ENCODE peak calls at places on chromosomes 3 and 15, in five cellular contexts. G is mucosa of descending colon, D is right lobe of liver, P is RWPE2, H is sigmoid colon. U is an unnamed sample. For H3K4me1, the result is how much of the 10 kb centered on the place peaks cover.

GRCh38 chr3:127697531-127698240 is 24.9 kb downstream of the ABTB1 start:
- DNase-seq in G (peak), H (peak), D (peak), P (no peak), U (peak)

GRCh38 chr3:14485981-14486380 is 54.2 kb downstream of the GRIP2 start:
- DNase-seq in P (no peak), G (peak), H (no peak), D (no peak), U (no peak)

GRCh38 chr3:81459733-81460132 is 301.7 kb downstream of the GBE1 start:
- DNase-seq in P (no peak), D (no peak), G (no peak), H (no peak), U (no peak)

GRCh38 chr3:118987466-118987865 is 47.2 kb downstream of the IGSF11 start:
- DNase-seq in G (peak), P (no peak), H (peak), D (no peak), U (peak)

GRCh38 chr15:68620721-68621528 is 42.1 kb downstream of the CORO2B start:
- DNase-seq in H (peak), P (no peak), D (peak), G (peak), U (peak)

GRCh38 chr3:118548434-118548833 is 486.2 kb downstream of the IGSF11 start:
- DNase-seq in G (no peak), D (no peak), P (no peak), H (no peak), U (no peak)

GRCh38 chr3:171286580-171287249 is 173.5 kb downstream of the TNIK start:
- DNase-seq in P (no peak), G (no peak), D (no peak), H (no peak), U (no peak)

GRCh38 chr3:32443471-32443870 is 51.8 kb downstream of the CMTM7 start:
- DNase-seq in H (no peak), P (no peak), G (no peak), D (no peak), U (no peak)

GRCh38 chr3:21750291-21750690 is 719 bp downstream of the ZNF385D start:
- DNase-seq in H (no peak), G (no peak), D (no peak), P (no peak), U (no peak)

GRCh38 chr15:98292442-98293240 is 332.1 kb downstream of the ARRDC4 start:
- DNase-seq in P (no peak), G (peak), D (peak), H (peak), U (peak)

GRCh38 chr3:99545941-99546580 is 92.3 kb upstream of the COL8A1 start:
- DNase-seq in P (no peak), H (no peak), G (no peak), D (no peak), U (no peak)

GRCh38 chr15:74641151-74641550 is 25.5 kb downstream of the CLK3 start:
- DNase-seq in D (no peak), H (no peak), P (no peak), G (no peak), U (no peak)

GRCh38 chr15:22936577-22937472 is 43.3 kb downstream of the CYFIP1 start:
- DNase-seq in D (no peak), G (no peak), P (no peak), H (no peak), U (no peak)

GRCh38 chr15:31598620-31599019 is 272.0 kb downstream of the KLF13 start:
- DNase-seq in P (peak), G (peak), D (no peak), H (no peak), U (peak)

GRCh38 chr3:141629950-141630349 is 108.1 kb upstream of the RNF7 start:
- DNase-seq in H (no peak), P (no peak), D (no peak), G (no peak), U (no peak)

GRCh38 chr15:55194246-55194645 is 2.5 kb downstream of the RSL24D1 start:
- DNase-seq in P (no peak), G (no peak), H (no peak), D (no peak), U (no peak)
- H3K4me3 ChIP-seq in P (no peak), G (no peak), H (no peak), D (no peak), U (no peak)

DNA sequence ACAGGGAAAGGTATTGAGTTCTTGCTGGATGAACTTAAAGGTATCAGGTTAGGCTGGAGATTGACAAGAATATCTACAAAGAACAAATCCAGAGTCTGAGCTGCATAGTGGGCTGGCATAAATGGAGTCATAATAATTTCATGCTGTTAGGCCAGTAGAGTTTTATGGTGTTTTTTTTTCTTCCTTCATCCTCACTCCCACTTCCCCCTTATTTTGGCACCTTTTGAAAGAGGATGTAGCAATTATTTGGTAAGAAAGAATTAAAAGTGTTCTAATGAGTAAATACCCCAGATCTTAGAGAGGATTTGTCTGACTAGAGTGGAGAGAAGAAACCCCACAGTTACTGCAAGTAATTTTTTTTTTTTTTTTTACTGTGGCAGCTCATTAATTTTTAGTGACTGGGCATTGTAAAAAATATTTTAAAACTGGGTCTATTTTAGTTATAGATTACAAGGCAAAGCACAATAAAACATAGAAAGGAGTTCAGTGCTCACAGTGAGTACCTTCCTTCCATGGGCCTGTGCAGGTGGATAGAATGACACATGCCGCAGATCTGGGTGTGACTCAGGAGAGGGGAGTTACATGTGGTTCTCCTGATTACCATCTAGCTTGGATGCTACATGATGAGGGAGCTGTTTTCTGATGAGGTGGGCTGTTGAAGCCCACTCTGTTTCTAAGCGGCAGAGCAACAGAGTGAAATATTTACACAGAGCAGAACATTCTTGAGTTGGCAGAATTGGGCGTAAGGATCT is 5.2 kb downstream of the EDEM1 start:
- DNase-seq in D (no peak), H (no peak), G (no peak), P (no peak), U (no peak)
- H3K4me1 ChIP-seq in D (under half), H (under half), G (under half), P (half or more), U (under half)

DNA sequence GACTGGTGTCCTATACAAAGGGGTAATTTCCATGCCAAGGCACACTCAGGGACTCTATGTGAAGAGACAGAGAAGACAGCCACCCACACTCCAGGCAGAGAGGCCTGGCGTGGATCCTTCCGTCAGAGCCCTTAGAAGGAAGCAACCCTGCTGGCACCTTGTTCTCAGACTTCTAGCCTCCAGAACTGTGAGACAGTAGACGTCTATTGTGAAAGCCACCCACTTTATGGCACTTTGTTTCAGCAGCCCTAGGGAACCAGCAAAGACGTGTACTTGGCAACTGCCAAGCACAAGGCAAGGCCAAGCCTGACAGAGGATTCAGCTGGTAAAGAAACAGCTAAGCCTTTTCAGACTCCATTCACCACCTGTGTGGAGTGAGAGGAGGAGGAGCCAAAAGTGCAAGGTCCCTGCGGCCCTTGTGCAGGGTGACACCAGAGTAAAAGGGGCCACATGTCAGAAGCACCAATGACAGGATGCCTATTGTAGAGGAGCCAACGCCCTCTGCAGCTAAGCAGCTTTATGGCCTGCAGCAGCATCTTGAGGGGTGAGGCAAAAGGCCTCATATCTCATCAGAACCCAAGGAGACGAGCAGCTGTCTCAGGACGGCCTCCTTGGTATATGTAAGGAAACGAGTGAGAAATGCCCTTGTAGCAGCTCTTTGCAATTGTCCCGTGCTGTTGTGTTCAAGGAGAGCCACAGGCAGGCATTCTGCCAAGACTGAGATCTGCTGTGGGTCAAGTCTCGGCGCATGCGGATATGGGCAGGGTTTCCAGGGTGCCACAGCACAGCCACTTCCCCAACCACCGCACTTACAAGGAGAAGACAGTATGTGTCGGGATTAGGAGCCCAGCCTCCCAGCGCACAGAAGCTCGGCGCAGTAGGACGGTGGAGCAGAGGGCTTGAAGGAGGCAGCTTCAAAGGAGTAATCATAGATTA is 121.5 kb upstream of the LIPC start:
- DNase-seq in D (peak), P (no peak), G (no peak), H (peak), U (peak)
- H3K4me3 ChIP-seq in D (no peak), P (no peak), G (no peak), H (no peak), U (no peak)

GRCh38 chr3:123378409-123378915 is 70.4 kb downstream of the ADCY5 start:
- DNase-seq in G (no peak), P (no peak), H (no peak), D (no peak), U (no peak)
- H3K4me1 ChIP-seq in G (under half), P (under half), H (under half), D (under half), U (under half)

GRCh38 chr3:155872904-155873646 is 2.6 kb downstream of the GMPS start:
- DNase-seq in G (no peak), D (no peak), P (no peak), H (no peak), U (no peak)
- H3K4me3 ChIP-seq in G (no peak), D (no peak), P (peak), H (no peak), U (no peak)

GRCh38 chr3:197889204-197889930 is 60.6 kb upstream of the RPL35A start:
- DNase-seq in G (no peak), D (no peak), P (no peak), H (no peak), U (no peak)

GRCh38 chr3:197890693-197891092 is 59.3 kb upstream of the RPL35A start:
- DNase-seq in H (no peak), G (no peak), D (no peak), P (no peak), U (no peak)

GRCh38 chr3:197892162-197892561 is 57.8 kb upstream of the RPL35A start:
- DNase-seq in D (no peak), P (no peak), G (no peak), H (no peak), U (no peak)

GRCh38 chr3:197883541-197883940 is 66.4 kb upstream of the RPL35A start:
- DNase-seq in P (no peak), G (no peak), H (no peak), D (no peak), U (no peak)

DNA sequence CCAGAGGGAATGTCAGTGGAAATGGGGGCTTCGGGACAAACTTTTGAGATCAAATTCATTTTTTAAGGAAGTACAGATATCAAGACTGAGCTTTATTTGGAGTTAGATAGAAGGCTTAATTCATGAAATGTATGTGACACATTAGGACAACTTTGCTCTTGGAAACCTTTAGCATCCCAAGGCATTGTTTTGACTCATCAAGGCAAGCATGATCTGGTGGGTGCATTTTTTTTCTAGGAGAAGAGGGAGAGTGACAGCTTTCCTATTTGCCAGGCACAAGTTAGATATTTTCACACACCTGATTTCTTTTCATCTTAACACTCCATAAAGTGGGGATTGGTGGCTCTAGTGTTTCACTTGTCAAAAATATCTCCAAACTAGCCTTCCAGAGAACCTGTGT is 61.5 kb upstream of the RPL35A start:
- DNase-seq in D (no peak), G (no peak), H (no peak), P (no peak), U (no peak)
- H3K4me1 ChIP-seq in D (under half), G (under half), H (under half), P (under half), U (under half)